ENCODE peak calls at places on chromosomes 2 and 18, in seven cellular contexts. One of them, this sample, is unnamed.

GRCh38 chr2:109024477-109024876 is 35.5 kb upstream of the EDAR start:
- DNase-seq in SK-N-SH: no peak
- DNase-seq in pancreas: no peak
- DNase-seq in transverse colon: no peak
- DNase-seq in psoas muscle: no peak
- DNase-seq in stomach: no peak
- DNase-seq in mammary epithelial cell: no peak
- DNase-seq in this sample: no peak

GRCh38 chr2:189360861-189361260 is 80.4 kb upstream of the WDR75 start:
- DNase-seq in SK-N-SH: no peak
- DNase-seq in transverse colon: no peak
- DNase-seq in mammary epithelial cell: no peak
- DNase-seq in psoas muscle: no peak
- DNase-seq in pancreas: no peak
- DNase-seq in stomach: no peak
- DNase-seq in this sample: no peak

GRCh38 chr2:29269095-29270090 is 154.2 kb downstream of the CLIP4 start:
- DNase-seq in SK-N-SH: no peak
- DNase-seq in transverse colon: no peak
- DNase-seq in pancreas: no peak
- DNase-seq in psoas muscle: no peak
- DNase-seq in mammary epithelial cell: no peak
- DNase-seq in stomach: no peak
- DNase-seq in this sample: no peak

GRCh38 chr2:210199186-210199765 is 26.0 kb downstream of the ACADL start:
- DNase-seq in stomach: no peak
- DNase-seq in pancreas: no peak
- DNase-seq in SK-N-SH: no peak
- DNase-seq in psoas muscle: no peak
- DNase-seq in transverse colon: no peak
- DNase-seq in mammary epithelial cell: no peak
- DNase-seq in this sample: no peak

GRCh38 chr2:1491751-1492150 is 78.5 kb downstream of the TPO start:
- DNase-seq in pancreas: no peak
- DNase-seq in psoas muscle: no peak
- DNase-seq in stomach: peak; percentile 24
- DNase-seq in transverse colon: no peak
- DNase-seq in SK-N-SH: no peak
- DNase-seq in mammary epithelial cell: no peak
- DNase-seq in this sample: no peak

GRCh38 chr2:224722250-224722649 is 6.1 kb upstream of the CCDC195 start:
- DNase-seq in transverse colon: no peak
- DNase-seq in pancreas: no peak
- DNase-seq in stomach: no peak
- DNase-seq in psoas muscle: no peak
- DNase-seq in SK-N-SH: no peak
- DNase-seq in mammary epithelial cell: no peak
- DNase-seq in this sample: no peak

GRCh38 chr2:174561283-174562275 is 36.0 kb downstream of the WIPF1 start:
- DNase-seq in psoas muscle: peak; percentile 68
- DNase-seq in pancreas: peak; percentile 80
- DNase-seq in mammary epithelial cell: no peak
- DNase-seq in stomach: peak; percentile 82
- DNase-seq in SK-N-SH: no peak
- DNase-seq in transverse colon: peak; percentile 42
- DNase-seq in this sample: peak; percentile 84

GRCh38 chr2:92072461-92073035 is 2798.7 kb upstream of the TEKT4 start:
- DNase-seq in mammary epithelial cell: no peak
- DNase-seq in pancreas: peak; percentile 6
- DNase-seq in psoas muscle: no peak
- DNase-seq in stomach: peak; percentile 23
- DNase-seq in transverse colon: peak; percentile 0
- DNase-seq in SK-N-SH: no peak
- DNase-seq in this sample: no peak

GRCh38 chr2:64153811-64154210 is 9.6 kb upstream of the PELI1 start:
- DNase-seq in SK-N-SH: peak; percentile 29
- DNase-seq in psoas muscle: no peak
- DNase-seq in pancreas: no peak
- DNase-seq in transverse colon: no peak
- DNase-seq in stomach: no peak
- DNase-seq in mammary epithelial cell: peak; percentile 44
- DNase-seq in this sample: no peak

GRCh38 chr2:187915810-187916209 is 361.6 kb upstream of the TFPI start:
- DNase-seq in SK-N-SH: no peak
- DNase-seq in mammary epithelial cell: no peak
- DNase-seq in pancreas: no peak
- DNase-seq in transverse colon: no peak
- DNase-seq in stomach: no peak
- DNase-seq in psoas muscle: no peak
- DNase-seq in this sample: no peak

GRCh38 chr2:52220393-52220792 is 1188.5 kb upstream of the NRXN1 start:
- DNase-seq in pancreas: peak; percentile 18
- DNase-seq in transverse colon: no peak
- DNase-seq in mammary epithelial cell: no peak
- DNase-seq in stomach: peak; percentile 25
- DNase-seq in psoas muscle: peak; percentile 4
- DNase-seq in SK-N-SH: no peak
- DNase-seq in this sample: peak; percentile 89

GRCh38 chr18:58570360-58571064 is 58.4 kb downstream of the ALPK2 start:
- DNase-seq in stomach: no peak
- DNase-seq in transverse colon: no peak
- DNase-seq in pancreas: no peak
- DNase-seq in SK-N-SH: no peak
- DNase-seq in psoas muscle: no peak
- DNase-seq in mammary epithelial cell: peak; percentile 36
- DNase-seq in this sample: no peak

GRCh38 chr2:27241761-27242613 is 20.9 kb downstream of the SLC30A3 start:
- DNase-seq in pancreas: no peak
- DNase-seq in mammary epithelial cell: no peak
- DNase-seq in SK-N-SH: no peak
- DNase-seq in transverse colon: no peak
- DNase-seq in psoas muscle: no peak
- DNase-seq in stomach: no peak
- DNase-seq in this sample: no peak

GRCh38 chr18:61546598-61546997 is 213.4 kb downstream of the CDH20 start:
- DNase-seq in pancreas: no peak
- DNase-seq in transverse colon: no peak
- DNase-seq in psoas muscle: no peak
- DNase-seq in stomach: no peak
- DNase-seq in mammary epithelial cell: peak; percentile 69
- DNase-seq in SK-N-SH: no peak
- DNase-seq in this sample: no peak

GRCh38 chr2:152098798-152099654 is at the start of gene CACNB4:
- DNase-seq in psoas muscle: peak; percentile 15
- DNase-seq in pancreas: peak; percentile 25
- DNase-seq in SK-N-SH: peak; percentile 83
- DNase-seq in stomach: peak; percentile 29
- DNase-seq in mammary epithelial cell: no peak
- DNase-seq in transverse colon: no peak
- DNase-seq in this sample: peak; percentile 17

GRCh38 chr2:62375051-62375450 is 130.9 kb downstream of the TMEM17 start:
- DNase-seq in transverse colon: no peak
- DNase-seq in stomach: no peak
- DNase-seq in psoas muscle: no peak
- DNase-seq in mammary epithelial cell: no peak
- DNase-seq in pancreas: no peak
- DNase-seq in SK-N-SH: no peak
- DNase-seq in this sample: no peak

GRCh38 chr18:66621816-66622576 is 18.1 kb upstream of the CDH19 start:
- DNase-seq in transverse colon: no peak
- DNase-seq in psoas muscle: no peak
- DNase-seq in stomach: no peak
- DNase-seq in mammary epithelial cell: no peak
- DNase-seq in SK-N-SH: no peak
- DNase-seq in pancreas: no peak
- DNase-seq in this sample: no peak

GRCh38 chr2:205685314-205686230 is 3.3 kb downstream of the NRP2 start:
- DNase-seq in mammary epithelial cell: peak; percentile 83
- DNase-seq in psoas muscle: peak; percentile 37
- DNase-seq in stomach: peak; percentile 43
- DNase-seq in SK-N-SH: peak; percentile 76
- DNase-seq in transverse colon: no peak
- DNase-seq in pancreas: no peak
- DNase-seq in this sample: peak; percentile 74

GRCh38 chr2:190792956-190793888 is 87.4 kb upstream of the GLS start:
- DNase-seq in pancreas: no peak
- DNase-seq in psoas muscle: no peak
- DNase-seq in mammary epithelial cell: no peak
- DNase-seq in stomach: no peak
- DNase-seq in SK-N-SH: no peak
- DNase-seq in transverse colon: no peak
- DNase-seq in this sample: no peak

GRCh38 chr2:157155992-157156391 is 101.5 kb upstream of the GALNT5 start:
- DNase-seq in psoas muscle: no peak
- DNase-seq in transverse colon: no peak
- DNase-seq in SK-N-SH: no peak
- DNase-seq in stomach: no peak
- DNase-seq in pancreas: no peak
- DNase-seq in mammary epithelial cell: no peak
- DNase-seq in this sample: no peak

GRCh38 chr18:72427721-72428120 is 116.4 kb downstream of the CBLN2 start:
- DNase-seq in mammary epithelial cell: no peak
- DNase-seq in SK-N-SH: no peak
- DNase-seq in stomach: no peak
- DNase-seq in psoas muscle: no peak
- DNase-seq in pancreas: no peak
- DNase-seq in transverse colon: no peak
- DNase-seq in this sample: no peak
- TF ChIP-seq CTCF in mammary epithelial cell: no peak
- TF ChIP-seq CTCF in SK-N-SH: no peak
- TF ChIP-seq CTCF in stomach: no peak
- TF ChIP-seq CTCF in psoas muscle: no peak
- TF ChIP-seq CTCF in pancreas: no peak
- TF ChIP-seq CTCF in transverse colon: no peak
- TF ChIP-seq CTCF in this sample: no peak

GRCh38 chr2:111708478-111708877 is 175.5 kb downstream of the ANAPC1 start:
- DNase-seq in transverse colon: no peak
- DNase-seq in mammary epithelial cell: no peak
- DNase-seq in psoas muscle: no peak
- DNase-seq in SK-N-SH: no peak
- DNase-seq in stomach: no peak
- DNase-seq in pancreas: no peak
- DNase-seq in this sample: no peak
- H3K27ac ChIP-seq in transverse colon: no peak overlapping the region
- H3K27ac ChIP-seq in mammary epithelial cell: no peak overlapping the region
- H3K27ac ChIP-seq in psoas muscle: no peak overlapping the region
- H3K27ac ChIP-seq in SK-N-SH: no peak overlapping the region
- H3K27ac ChIP-seq in stomach: no peak overlapping the region
- H3K27ac ChIP-seq in pancreas: no peak overlapping the region
- H3K27ac ChIP-seq in this sample: peak overlapping the region; percentile 2

DNA sequence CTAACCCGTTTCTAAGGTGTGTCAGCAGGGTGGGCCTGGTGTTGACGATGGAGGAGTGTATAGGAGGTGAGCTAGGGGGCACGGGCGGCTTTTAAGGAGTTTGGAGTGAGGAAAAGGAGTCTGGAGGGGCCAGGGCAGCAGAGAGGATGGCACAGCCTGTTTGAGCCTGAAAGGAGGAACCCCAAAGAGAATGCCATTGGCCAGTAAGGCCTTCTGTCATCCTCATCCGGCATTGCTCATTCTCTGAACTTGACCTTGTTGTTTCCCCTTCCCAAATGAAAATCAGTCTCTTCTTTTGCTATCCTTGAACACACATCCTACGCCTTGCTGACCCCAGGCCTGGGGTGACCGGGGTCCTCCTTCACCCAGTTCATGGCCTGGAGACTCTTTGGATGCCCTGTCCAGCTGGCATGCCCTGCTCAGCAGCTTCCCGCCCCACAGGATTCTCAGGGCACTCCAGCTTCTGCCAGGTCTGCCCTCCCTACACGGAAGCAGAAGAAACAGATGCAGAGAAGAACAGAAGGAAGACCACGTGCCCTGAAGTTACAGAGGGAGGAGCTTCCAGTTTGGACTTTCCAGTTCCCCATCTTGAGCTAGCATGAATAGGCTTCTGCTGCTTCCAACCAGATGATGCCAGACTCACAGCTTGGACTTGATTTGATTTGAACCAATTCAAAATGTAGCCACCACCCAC is 20.5 kb upstream of the KIF3C start:
- DNase-seq in transverse colon: no peak
- DNase-seq in mammary epithelial cell: no peak
- DNase-seq in pancreas: no peak
- DNase-seq in SK-N-SH: no peak
- DNase-seq in psoas muscle: no peak
- DNase-seq in stomach: peak; percentile 44
- DNase-seq in this sample: peak; percentile 57
- TF ChIP-seq CTCF in transverse colon: no peak
- TF ChIP-seq CTCF in mammary epithelial cell: no peak
- TF ChIP-seq CTCF in pancreas: no peak
- TF ChIP-seq CTCF in SK-N-SH: no peak
- TF ChIP-seq CTCF in psoas muscle: no peak
- TF ChIP-seq CTCF in stomach: no peak
- TF ChIP-seq CTCF in this sample: no peak

DNA sequence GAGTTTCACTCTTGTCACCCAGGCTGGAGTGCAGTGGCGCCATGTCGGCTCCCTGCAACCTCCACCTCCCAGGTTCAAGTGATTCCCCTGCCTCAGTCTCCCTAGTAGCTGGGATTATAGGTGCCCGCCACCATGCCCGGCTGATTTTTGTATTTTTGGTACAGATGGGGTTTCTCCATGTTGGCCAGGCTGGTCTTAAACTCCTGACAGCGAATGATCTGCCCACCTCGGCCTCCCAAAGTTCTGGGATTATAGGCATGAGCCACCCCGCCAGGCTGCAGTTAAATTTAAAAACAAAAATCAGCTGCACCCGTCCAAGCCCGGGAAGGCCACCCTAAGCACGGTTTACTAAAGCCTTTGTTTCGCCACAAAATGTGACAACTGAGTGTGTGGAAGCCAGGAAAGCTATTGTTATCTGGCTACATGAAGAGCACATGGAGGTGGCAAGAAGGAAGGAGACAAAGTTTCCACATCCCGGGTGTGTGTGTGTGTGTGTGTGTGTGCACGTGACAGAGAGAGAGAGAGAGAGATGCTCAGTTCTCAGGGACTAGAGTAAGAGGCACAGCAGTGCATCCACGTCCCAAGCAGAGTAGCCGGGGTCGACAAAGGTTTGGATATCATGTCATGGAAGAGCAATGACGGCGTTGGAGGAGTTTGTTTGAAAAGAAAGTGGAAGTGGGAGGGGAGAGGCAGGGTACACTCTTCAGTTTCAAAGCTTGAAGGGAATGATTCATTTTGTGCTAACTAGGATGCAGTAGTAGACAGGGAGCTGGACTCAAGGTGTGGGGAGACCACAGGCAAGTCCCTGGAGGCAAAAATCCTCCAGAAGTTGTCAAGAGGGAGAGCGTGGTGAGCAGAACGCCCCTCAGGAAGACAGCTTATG is 20.1 kb downstream of the INPP5D start:
- DNase-seq in stomach: no peak
- DNase-seq in transverse colon: no peak
- DNase-seq in psoas muscle: no peak
- DNase-seq in pancreas: no peak
- DNase-seq in mammary epithelial cell: no peak
- DNase-seq in SK-N-SH: no peak
- DNase-seq in this sample: no peak
- H3K27ac ChIP-seq in stomach: no peak overlapping the region
- H3K27ac ChIP-seq in transverse colon: peak overlapping the region; percentile 77
- H3K27ac ChIP-seq in psoas muscle: no peak overlapping the region
- H3K27ac ChIP-seq in pancreas: no peak overlapping the region
- H3K27ac ChIP-seq in mammary epithelial cell: no peak overlapping the region
- H3K27ac ChIP-seq in SK-N-SH: no peak overlapping the region
- H3K27ac ChIP-seq in this sample: no peak overlapping the region

This sample was measured in thyroid gland.